ENCODE peak calls at places on chromosomes 11 and 22, in six cellular contexts. N is MM.1S, X is neural progenitor cell, U is GM23248, P is H9, H is IMR-90. J is an unnamed sample. For H3K4me1, the result is how much of the 10 kb centered on the place peaks cover.

GRCh38 chr11:119635776-119636175 is 93.2 kb downstream of the NECTIN1 start:
- DNase-seq in N (no peak), X (no peak), U (no peak), P (no peak), H (no peak), J (no peak)

GRCh38 chr11:62958547-62959071 is 26.2 kb downstream of the SLC22A6 start:
- DNase-seq in N (no peak), X (no peak), U (peak), P (no peak), H (peak), J (no peak)

GRCh38 chr11:48104562-48104924 is 112.1 kb upstream of the OR4B1 start:
- DNase-seq in N (no peak), X (peak), U (no peak), P (no peak), H (no peak), J (no peak)

GRCh38 chr11:92977401-92977800 is 8.0 kb downstream of the MTNR1B start:
- DNase-seq in N (no peak), X (no peak), U (no peak), P (no peak), H (no peak), J (no peak)

GRCh38 chr11:102807921-102808320 is 10.0 kb upstream of the MMP1 start:
- DNase-seq in N (no peak), X (peak), U (peak), P (peak), H (peak), J (peak)

GRCh38 chr11:113865873-113866272 is 9.5 kb downstream of the USP28 start:
- DNase-seq in N (no peak), X (no peak), U (no peak), P (no peak), H (no peak), J (no peak)

GRCh38 chr11:205221-206001 is 1.8 kb downstream of the BET1L start:
- DNase-seq in N (no peak), X (no peak), U (no peak), P (no peak), H (no peak), J (peak)

GRCh38 chr11:122423886-122424285 is 231.6 kb upstream of the UBASH3B start:
- DNase-seq in N (no peak), X (no peak), U (no peak), P (no peak), H (no peak), J (no peak)

GRCh38 chr11:104275992-104276391 is 112.0 kb upstream of the PDGFD start:
- DNase-seq in N (no peak), X (no peak), U (peak), P (no peak), H (peak), J (no peak)

GRCh38 chr22:19810381-19811141 is 44.1 kb downstream of the GNB1L start:
- DNase-seq in N (no peak), X (peak), U (peak), P (peak), H (peak), J (no peak)

GRCh38 chr11:44542372-44542771 is 23.1 kb upstream of the CD82 start:
- DNase-seq in N (no peak), X (no peak), U (no peak), P (no peak), H (no peak), J (no peak)

GRCh38 chr11:76237914-76238313 is 31.6 kb upstream of the WNT11 start:
- DNase-seq in N (no peak), X (peak), U (peak), P (peak), H (peak), J (no peak)

GRCh38 chr11:83464181-83464580 is 178.0 kb upstream of the CCDC90B start:
- DNase-seq in N (no peak), X (no peak), U (no peak), P (no peak), H (no peak), J (no peak)

DNA sequence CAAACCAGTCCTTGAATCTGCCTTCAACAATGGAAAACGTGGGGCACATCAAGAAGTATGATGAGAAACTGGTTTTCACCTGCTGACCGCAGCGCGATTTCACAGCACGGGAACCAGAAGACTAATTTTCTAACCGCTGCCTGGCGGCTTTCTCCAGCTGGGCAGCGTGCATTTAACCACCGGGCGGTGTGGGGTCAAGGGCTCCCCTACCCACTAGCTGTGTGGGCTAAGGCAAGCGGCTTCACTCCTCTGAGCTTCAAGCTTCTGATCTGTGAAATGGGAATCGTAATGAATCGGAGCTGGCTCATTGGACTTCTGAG is 4.2 kb downstream of the SHANK2 start:
- DNase-seq in N (no peak), X (no peak), U (no peak), P (no peak), H (no peak), J (no peak)
- H3K4me1 ChIP-seq in N (under half), X (under half), U (under half), P (under half), H (under half), J (under half)

DNA sequence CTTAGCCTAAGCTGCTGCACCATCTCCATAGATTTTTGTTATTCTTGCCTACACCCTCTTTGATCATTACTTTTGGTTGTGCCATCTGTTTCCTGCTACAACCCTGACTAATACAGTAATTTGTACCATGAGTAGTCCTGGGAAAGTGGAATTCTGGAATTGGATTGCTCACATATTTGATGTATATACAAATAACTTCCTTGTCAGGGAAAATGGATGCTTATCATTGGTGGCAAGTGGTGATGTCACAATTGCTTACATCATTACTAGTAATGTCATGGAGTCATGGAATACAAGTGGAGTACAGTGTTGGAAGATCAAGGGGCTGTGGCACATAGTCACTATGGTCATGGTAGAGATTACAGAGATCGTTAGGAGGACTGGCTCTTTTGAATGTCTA is 24.3 kb downstream of the AASDHPPT start:
- DNase-seq in N (no peak), X (no peak), U (peak), P (no peak), H (peak), J (no peak)
- H3K4me2 ChIP-seq in N (no peak), X (no peak), U (no peak), P (no peak), H (no peak), J (no peak)

GRCh38 chr11:68524681-68525080 is 64.1 kb downstream of the PPP6R3 start:
- DNase-seq in N (no peak), X (no peak), U (no peak), P (no peak), H (no peak), J (no peak)
- H3K27ac ChIP-seq in N (no peak), X (no peak), U (no peak), P (peak), H (no peak), J (peak)

GRCh38 chr22:45971389-45972028 is 5.5 kb downstream of the WNT7B start:
- DNase-seq in N (no peak), X (peak), U (peak), P (no peak), H (no peak), J (no peak)
- H3K4me1 ChIP-seq in N (under half), X (under half), U (under half), P (under half), H (under half), J (under half)

DNA sequence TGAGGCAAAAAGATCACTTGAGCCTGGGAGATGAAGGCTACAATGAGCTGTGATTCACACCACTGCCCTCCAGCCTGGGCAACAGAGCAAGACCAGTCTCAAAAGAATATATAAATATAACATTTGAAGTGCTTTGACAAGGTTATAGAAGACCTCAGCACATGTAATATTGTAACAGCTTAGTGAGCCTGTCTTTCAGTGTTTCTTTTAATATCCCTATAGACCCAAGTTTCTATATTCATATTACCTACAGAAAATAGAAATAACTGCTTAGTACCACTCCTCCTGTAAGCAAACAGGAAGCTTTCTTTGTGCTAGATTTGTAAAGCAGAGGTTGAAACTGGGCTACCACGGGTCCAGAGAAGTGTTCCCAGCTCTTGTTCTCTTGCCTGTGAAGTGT is 68.3 kb downstream of the PPP2R1B start:
- DNase-seq in N (no peak), X (no peak), U (no peak), P (no peak), H (no peak), J (no peak)
- H3K4me2 ChIP-seq in N (no peak), X (no peak), U (no peak), P (no peak), H (no peak), J (no peak)

GRCh38 chr11:69010361-69010891 is 2.6 kb downstream of the MRGPRF start:
- DNase-seq in N (no peak), X (no peak), U (peak), P (no peak), H (peak), J (no peak)
- H3K27ac ChIP-seq in N (no peak), X (no peak), U (peak), P (no peak), H (peak), J (no peak)

GRCh38 chr22:35605787-35606492 is 11.2 kb downstream of the MB start:
- DNase-seq in N (no peak), X (no peak), U (no peak), P (no peak), H (no peak), J (no peak)
- H3K4me1 ChIP-seq in N (under half), X (under half), U (under half), P (under half), H (under half), J (under half)

GRCh38 chr11:110152199-110152598 is 59.0 kb downstream of the ZC3H12C start:
- DNase-seq in N (no peak), X (peak), U (no peak), P (no peak), H (no peak), J (no peak)

GRCh38 chr11:110153474-110153873 is 60.3 kb downstream of the ZC3H12C start:
- DNase-seq in N (no peak), X (no peak), U (no peak), P (no peak), H (no peak), J (no peak)

GRCh38 chr11:110148775-110149744 is 55.9 kb downstream of the ZC3H12C start:
- DNase-seq in N (no peak), X (no peak), U (peak), P (no peak), H (peak), J (no peak)

GRCh38 chr11:110147965-110148709 is 54.9 kb downstream of the ZC3H12C start:
- DNase-seq in N (no peak), X (no peak), U (peak), P (no peak), H (peak), J (no peak)
- H3K4me2 ChIP-seq in N (no peak), X (no peak), U (peak), P (no peak), H (no peak), J (no peak)

J was measured in DND-41.